ENCODE peak calls at places on chromosomes 7 and 10, in five cellular contexts. F, H, X, M and S are unnamed samples.
A peak's percentile ranks its signal among the peaks of the same experiment; 100 is the strongest.

GRCh38 chr7:155738652-155739537 is 73.4 kb downstream of the SHH start:
- DNase-seq in M (peak; percentile 60), X (peak; percentile 83), F (peak; percentile 74), H (no peak), S (peak; percentile 84)

GRCh38 chr10:91652364-91652763 is 19.5 kb upstream of the PPP1R3C start:
- DNase-seq in F (peak; percentile 78), H (no peak), M (peak; percentile 98), X (peak; percentile 85), S (peak; percentile 97)

GRCh38 chr7:46848944-46849343 is 733.0 kb downstream of the TNS3 start:
- DNase-seq in F (peak; percentile 26), H (no peak), X (no peak), M (no peak), S (peak; percentile 81)

GRCh38 chr7:154183946-154184345 is 131.7 kb downstream of the DPP6 start:
- DNase-seq in M (no peak), F (no peak), H (no peak), X (no peak), S (no peak)

GRCh38 chr7:139918488-139918887 is 89.4 kb downstream of the TBXAS1 start:
- DNase-seq in M (no peak), H (no peak), F (no peak), X (peak; percentile 54), S (no peak)

GRCh38 chr10:127079348-127079747 is 117.0 kb downstream of the INSYN2A start:
- DNase-seq in X (no peak), M (no peak), H (no peak), F (no peak), S (no peak)

GRCh38 chr10:85864173-85864549 is 502.4 kb downstream of the GRID1 start:
- DNase-seq in M (no peak), X (no peak), H (no peak), F (no peak), S (no peak)

GRCh38 chr10:80477813-80478212 is 23.7 kb downstream of the TSPAN14 start:
- DNase-seq in F (no peak), M (peak; percentile 98), X (peak; percentile 92), H (no peak), S (peak; percentile 86)

GRCh38 chr7:91083855-91084644 is 180.2 kb upstream of the FZD1 start:
- DNase-seq in H (no peak), F (peak; percentile 4), X (no peak), M (no peak), S (peak; percentile 41)

GRCh38 chr10:103781329-103782061 is 73.9 kb downstream of the SH3PXD2A start:
- DNase-seq in H (no peak), M (peak; percentile 99), F (peak; percentile 89), X (peak; percentile 94), S (peak; percentile 97)

GRCh38 chr7:28979791-28980190 is 21.7 kb upstream of the TRIL start:
- DNase-seq in H (no peak), X (no peak), M (no peak), F (no peak), S (no peak)

GRCh38 chr7:151789380-151789947 is 87.5 kb downstream of the PRKAG2 start:
- DNase-seq in H (no peak), F (no peak), M (no peak), X (no peak), S (no peak)

GRCh38 chr7:103381280-103382061 is 34.0 kb downstream of the PSMC2 start:
- DNase-seq in H (no peak), X (no peak), M (no peak), F (no peak), S (no peak)
- TF ChIP-seq EZH2 in H (no peak), X (no peak), M (no peak), F (no peak), S (no peak)

GRCh38 chr7:16318989-16319915 is 102.1 kb downstream of the CRPPA start:
- DNase-seq in X (peak; percentile 42), H (no peak), M (peak; percentile 67), F (peak; percentile 82), S (peak; percentile 21)
- TF ChIP-seq EZH2 in X (no peak), H (no peak), M (no peak), F (no peak), S (no peak)

DNA sequence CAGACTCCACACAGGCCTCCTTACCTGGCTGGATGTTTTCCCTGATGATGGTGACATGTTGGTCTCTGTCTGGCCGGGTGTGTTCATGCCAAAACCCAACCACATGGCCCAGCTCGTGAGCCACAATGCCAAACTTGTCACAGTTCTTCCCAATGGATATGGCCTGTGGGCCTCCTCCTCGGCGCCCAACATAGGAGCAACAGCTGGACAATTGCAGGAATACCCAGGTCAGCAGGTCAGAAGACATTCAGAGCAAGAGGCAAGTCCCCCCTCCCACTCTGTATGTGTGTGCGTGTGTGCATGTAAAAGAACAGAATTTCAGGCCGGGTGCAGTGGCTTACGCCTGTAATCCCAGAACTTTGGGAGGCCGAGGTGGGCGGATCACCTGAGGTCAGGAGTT is 63.7 kb upstream of the OPALIN start:
- DNase-seq in X (no peak), H (no peak), F (no peak), M (no peak), S (no peak)
- TF ChIP-seq EZH2 in X (no peak), H (no peak), F (no peak), M (no peak), S (no peak)

GRCh38 chr10:101135151-101136006 is 4.3 kb downstream of the TLX1 start:
- DNase-seq in H (no peak), F (no peak), X (no peak), M (no peak), S (no peak)
- TF ChIP-seq EZH2 in H (no peak), F (no peak), X (no peak), M (peak; percentile 58), S (peak; percentile 36)

GRCh38 chr7:122302826-122303521 is 1.6 kb downstream of the FEZF1 start:
- DNase-seq in F (no peak), M (no peak), X (no peak), H (peak; percentile 89), S (no peak)

GRCh38 chr7:122304604-122304975 is at the start of gene FEZF1:
- DNase-seq in H (peak; percentile 89), F (peak; percentile 57), M (no peak), X (no peak), S (peak; percentile 19)

GRCh38 chr7:122303971-122304603 is 463 bp downstream of the FEZF1 start:
- DNase-seq in X (no peak), H (no peak), M (no peak), F (no peak), S (no peak)

GRCh38 chr7:122301858-122302745 is 2.4 kb downstream of the FEZF1 start:
- DNase-seq in M (no peak), F (no peak), X (no peak), H (no peak), S (peak; percentile 22)

DNA sequence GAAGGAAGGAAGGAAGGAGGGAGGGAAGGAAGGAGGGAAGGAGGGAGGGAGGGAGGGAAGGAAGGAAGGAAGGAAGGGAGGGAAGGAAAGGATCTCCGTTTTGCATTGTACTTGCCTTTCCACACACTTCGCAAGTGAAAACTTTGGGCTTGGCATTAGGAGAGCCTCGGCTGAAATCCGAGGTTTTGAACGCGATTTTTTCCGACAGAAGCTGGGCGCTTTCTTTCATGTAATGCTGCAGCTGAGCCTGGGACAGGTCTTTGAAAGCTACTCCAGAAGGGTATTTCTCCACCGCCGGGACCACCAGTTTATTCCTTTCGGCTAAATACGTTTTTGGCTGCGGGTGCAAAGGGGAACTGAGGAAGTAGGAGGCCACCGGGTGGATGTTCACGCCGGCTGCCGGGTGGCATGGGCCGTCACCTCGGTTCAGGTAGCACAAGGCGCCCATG is 1.0 kb downstream of the FEZF1 start:
- DNase-seq in M (no peak), F (no peak), X (no peak), H (no peak), S (no peak)
- TF ChIP-seq EZH2 in M (no peak), F (no peak), X (peak; percentile 4), H (no peak), S (peak; percentile 5)

GRCh38 chr10:61620511-61620910 is 42.2 kb upstream of the CABCOCO1 start:
- DNase-seq in X (no peak), F (no peak), M (no peak), H (no peak), S (no peak)
- TF ChIP-seq EZH2 in X (no peak), F (no peak), M (no peak), H (no peak), S (no peak)

GRCh38 chr7:142628945-142629344 is 120.3 kb upstream of the PRSS1 start:
- DNase-seq in F (no peak), H (no peak), X (no peak), M (no peak), S (no peak)

GRCh38 chr7:142637240-142637639 is 112.0 kb upstream of the PRSS1 start:
- DNase-seq in X (no peak), M (no peak), H (no peak), F (no peak), S (no peak)

GRCh38 chr7:142629588-142630260 is 119.5 kb upstream of the PRSS1 start:
- DNase-seq in F (peak; percentile 17), M (no peak), H (no peak), X (peak; percentile 28), S (peak; percentile 66)

GRCh38 chr7:142636751-142637150 is 112.5 kb upstream of the PRSS1 start:
- DNase-seq in X (no peak), M (no peak), F (no peak), H (no peak), S (no peak)

GRCh38 chr7:142632291-142633134 is 116.8 kb upstream of the PRSS1 start:
- DNase-seq in M (peak; percentile 55), H (peak; percentile 12), F (peak; percentile 87), X (peak; percentile 64), S (peak; percentile 75)
- TF ChIP-seq EZH2 in M (no peak), H (no peak), F (no peak), X (no peak), S (no peak)

DNA sequence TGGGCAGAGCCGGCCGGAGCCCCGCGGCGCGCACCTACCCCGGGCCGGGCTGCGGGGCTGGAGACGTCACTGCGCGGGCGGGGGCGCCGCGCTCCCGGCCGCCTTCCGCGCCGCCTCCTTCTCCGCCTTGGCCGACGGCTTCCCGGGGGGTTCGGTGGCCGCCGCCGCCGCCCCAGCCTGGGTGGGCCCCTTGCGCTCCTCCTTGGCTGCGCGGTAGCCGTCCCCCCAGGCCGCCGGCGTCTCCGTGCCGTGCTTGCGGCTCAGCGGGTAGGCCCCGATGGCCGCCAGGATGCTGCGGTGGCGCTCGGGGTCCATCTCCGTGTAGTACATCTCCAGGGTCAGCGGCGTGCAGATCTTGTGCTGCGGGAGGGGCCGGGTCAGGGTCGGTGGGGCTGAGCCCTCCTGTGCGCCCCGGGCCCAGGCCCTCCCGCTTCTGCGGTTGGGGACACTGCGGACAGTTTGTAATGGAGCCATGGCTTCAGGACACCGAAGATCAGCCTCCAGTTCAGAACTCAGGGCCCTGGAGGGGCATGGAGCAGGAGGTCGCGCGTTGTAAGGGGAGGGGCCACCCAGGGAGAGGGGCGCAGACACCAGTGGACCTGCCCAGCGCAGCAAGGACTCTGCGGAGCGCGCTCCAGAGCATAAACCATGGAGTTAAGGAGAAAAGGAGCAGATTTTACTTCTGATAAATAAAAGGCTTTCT is 10.8 kb downstream of the CALY start:
- DNase-seq in M (no peak), H (no peak), X (no peak), F (no peak), S (peak; percentile 22)
- TF ChIP-seq EZH2 in M (peak; percentile 89), H (no peak), X (peak; percentile 94), F (peak; percentile 20), S (peak; percentile 94)

GRCh38 chr10:121927361-121927840 is 430 bp downstream of the ATE1 start:
- DNase-seq in X (peak; percentile 32), H (no peak), M (peak; percentile 68), F (peak; percentile 59), S (peak; percentile 85)
- TF ChIP-seq EZH2 in X (no peak), H (no peak), M (no peak), F (no peak), S (no peak)